ENCODE peak calls at places on chromosomes 1 and 21, in six cellular contexts. C is type B pancreatic cell; S is iPS-NIHi11; P is CD8-positive, alpha-beta T cell; T is ureter; O is stimulated activated CD4-positive, alpha-beta T cell treated with anti-CD3 and anti-CD28 coated beads, Interleukin-12 subunit alpha, Interleukin-12 subunit beta, amount 100 ng/mL, for 24 hours. H is an unnamed sample.

GRCh38 chr1:43101061-43101460 is 71.0 kb downstream of the EBNA1BP2 start:
- DNase-seq in C (no peak), O (no peak), P (no peak), S (no peak), T (no peak), H (no peak)

GRCh38 chr1:27106561-27107323 is 48.2 kb downstream of the SLC9A1 start:
- DNase-seq in C (no peak), P (no peak), T (no peak), S (no peak), O (no peak), H (no peak)

GRCh38 chr1:233109121-233109520 is 158.7 kb downstream of the NTPCR start:
- DNase-seq in P (no peak), S (no peak), T (no peak), C (no peak), O (no peak), H (no peak)

GRCh38 chr1:47572731-47573505 is 135.1 kb downstream of the FOXD2 start:
- DNase-seq in O (no peak), T (no peak), P (no peak), C (no peak), S (peak), H (no peak)

GRCh38 chr21:39189857-39190604 is 6.8 kb upstream of the PSMG1 start:
- DNase-seq in O (no peak), T (no peak), P (no peak), C (no peak), S (no peak), H (no peak)

GRCh38 chr1:45259053-45259452 is 52.6 kb upstream of the ZSWIM5 start:
- DNase-seq in S (no peak), C (no peak), P (no peak), T (no peak), O (no peak), H (no peak)

GRCh38 chr1:170586942-170587593 is 55.1 kb downstream of the GORAB start:
- DNase-seq in T (no peak), S (no peak), O (no peak), P (no peak), C (no peak), H (no peak)

GRCh38 chr1:43565600-43566360 is 35.1 kb downstream of the PTPRF start:
- DNase-seq in O (no peak), S (peak), T (peak), C (peak), P (peak), H (no peak)

GRCh38 chr1:178613271-178613945 is 100.5 kb downstream of the TEX35 start:
- DNase-seq in O (no peak), T (no peak), C (no peak), S (no peak), P (no peak), H (no peak)

GRCh38 chr1:27656157-27656893 is 15.7 kb downstream of the IFI6 start:
- DNase-seq in O (no peak), T (no peak), C (no peak), S (peak), P (no peak), H (no peak)

GRCh38 chr1:107964397-107965111 is 426 bp downstream of the VAV3 start:
- DNase-seq in P (no peak), S (peak), T (no peak), C (no peak), O (no peak), H (no peak)

GRCh38 chr1:117572546-117572945 is 33.3 kb upstream of the TENT5C start:
- DNase-seq in S (no peak), O (no peak), T (peak), C (no peak), P (peak), H (no peak)

GRCh38 chr1:34781071-34781843 is at the start of gene GJB3:
- DNase-seq in S (peak), C (no peak), T (peak), O (no peak), P (no peak), H (no peak)

GRCh38 chr1:102732927-102733326 is 375.4 kb downstream of the COL11A1 start:
- DNase-seq in C (no peak), S (no peak), P (no peak), T (no peak), O (no peak), H (no peak)

GRCh38 chr1:53378932-53379661 is 51.2 kb upstream of the LRP8 start:
- DNase-seq in O (no peak), T (no peak), S (no peak), P (no peak), C (no peak), H (no peak)

GRCh38 chr1:179767177-179767581 is 24.1 kb downstream of the FAM163A start:
- DNase-seq in S (no peak), T (no peak), O (no peak), C (no peak), P (no peak), H (no peak)

GRCh38 chr21:46254208-46254975 is 25.8 kb upstream of the LSS start:
- DNase-seq in S (no peak), P (no peak), T (no peak), C (no peak), O (no peak), H (no peak)

GRCh38 chr21:17492415-17493168 is 20.3 kb upstream of the CXADR start:
- DNase-seq in C (no peak), S (no peak), T (no peak), P (no peak), O (no peak), H (no peak)

GRCh38 chr1:247552231-247552630 is 3.3 kb downstream of the GCSAML start:
- DNase-seq in T (no peak), O (no peak), S (no peak), P (no peak), C (no peak), H (no peak)